ENCODE peak calls at places on chromosomes 2 and 18, in four cellular contexts. F, W, V and O are unnamed samples. For H3K27me3, the result is how much of the 10 kb centered on the place peaks cover.

GRCh38 chr2:42342061-42342794 is 18.8 kb downstream of the COX7A2L start:
- DNase-seq in F (no peak), W (peak), V (no peak), O (peak)

GRCh38 chr2:118670281-118670680 is 177.2 kb downstream of the EN1 start:
- DNase-seq in F (no peak), W (no peak), V (no peak), O (no peak)

GRCh38 chr2:219384872-219385271 is 2.8 kb downstream of the DNPEP start:
- DNase-seq in F (peak), W (peak), V (no peak), O (no peak)

GRCh38 chr2:54572262-54572635 is 116.1 kb downstream of the SPTBN1 start:
- DNase-seq in F (no peak), W (peak), V (no peak), O (peak)

GRCh38 chr2:150282821-150283309 is 204.6 kb downstream of the RND3 start:
- DNase-seq in F (no peak), W (peak), V (no peak), O (no peak)

GRCh38 chr18:70047931-70048603 is 100.4 kb upstream of the CD226 start:
- DNase-seq in F (no peak), W (peak), V (no peak), O (no peak)

GRCh38 chr2:201116959-201117734 is 1.2 kb downstream of the CFLAR start:
- DNase-seq in F (no peak), W (peak), V (no peak), O (no peak)

GRCh38 chr2:173077506-173078177 is 2.0 kb downstream of the MAP3K20 start:
- DNase-seq in F (no peak), W (peak), V (no peak), O (no peak)

GRCh38 chr2:178417916-178418315 is 33.1 kb downstream of the PRKRA start:
- DNase-seq in F (no peak), W (no peak), V (no peak), O (no peak)

GRCh38 chr2:29323961-29324360 is 208.7 kb downstream of the CLIP4 start:
- DNase-seq in F (no peak), W (no peak), V (no peak), O (no peak)

GRCh38 chr2:9887513-9887912 is 44.2 kb downstream of the TAF1B start:
- DNase-seq in F (no peak), W (no peak), V (no peak), O (no peak)

GRCh38 chr18:79749251-79750191 is 48.2 kb upstream of the KCNG2 start:
- DNase-seq in F (peak), W (peak), V (peak), O (no peak)

GRCh38 chr2:38409136-38409903 is 32.2 kb upstream of the ATL2 start:
- DNase-seq in F (peak), W (peak), V (no peak), O (no peak)

GRCh38 chr18:78522507-78522906 is 457.1 kb upstream of the SALL3 start:
- DNase-seq in F (no peak), W (no peak), V (no peak), O (no peak)

GRCh38 chr2:43224131-43224570 is 2.3 kb downstream of the ZFP36L2 start:
- DNase-seq in F (peak), W (peak), V (peak), O (no peak)

GRCh38 chr18:25832008-25832604 is 258.3 kb downstream of the SS18 start:
- DNase-seq in F (peak), W (peak), V (peak), O (no peak)

GRCh38 chr2:26175716-26176615 is 3.1 kb downstream of the GAREM2 start:
- DNase-seq in F (no peak), W (no peak), V (peak), O (no peak)

GRCh38 chr2:156229724-156230362 is 102.7 kb downstream of the NR4A2 start:
- DNase-seq in F (no peak), W (no peak), V (no peak), O (no peak)

GRCh38 chr2:231189571-231190495 is 8.6 kb upstream of the ARMC9 start:
- DNase-seq in F (peak), W (peak), V (no peak), O (no peak)

GRCh38 chr2:26472821-26473655 is 4.9 kb downstream of the OTOF start:
- DNase-seq in F (no peak), W (no peak), V (no peak), O (no peak)

GRCh38 chr18:3321133-3321812 is 59.3 kb downstream of the MYL12B start:
- DNase-seq in F (no peak), W (peak), V (no peak), O (peak)

GRCh38 chr18:22088976-22089375 is 80.4 kb upstream of the GATA6 start:
- DNase-seq in F (no peak), W (no peak), V (no peak), O (no peak)

GRCh38 chr18:22091341-22091740 is 78.0 kb upstream of the GATA6 start:
- DNase-seq in F (no peak), W (no peak), V (no peak), O (no peak)

GRCh38 chr18:22088029-22088428 is 81.4 kb upstream of the GATA6 start:
- DNase-seq in F (peak), W (no peak), V (no peak), O (no peak)

GRCh38 chr18:22084547-22084946 is 84.8 kb upstream of the GATA6 start:
- DNase-seq in F (no peak), W (no peak), V (no peak), O (peak)

GRCh38 chr18:22086973-22087372 is 82.4 kb upstream of the GATA6 start:
- DNase-seq in F (no peak), W (no peak), V (no peak), O (no peak)
- H3K4me3 ChIP-seq in F (no peak), W (no peak), V (no peak), O (no peak)

GRCh38 chr2:101614127-101614759 is 83.3 kb upstream of the MAP4K4 start:
- DNase-seq in F (no peak), W (no peak), V (no peak), O (no peak)

GRCh38 chr2:101616411-101616810 is 81.1 kb upstream of the MAP4K4 start:
- DNase-seq in F (no peak), W (peak), V (no peak), O (no peak)

GRCh38 chr2:101612019-101612418 is 85.5 kb upstream of the MAP4K4 start:
- DNase-seq in F (no peak), W (no peak), V (no peak), O (no peak)

GRCh38 chr2:101610750-101611315 is 86.7 kb upstream of the MAP4K4 start:
- DNase-seq in F (no peak), W (no peak), V (no peak), O (no peak)

GRCh38 chr2:101613073-101613704 is 84.3 kb upstream of the MAP4K4 start:
- DNase-seq in F (no peak), W (no peak), V (peak), O (no peak)
- TF ChIP-seq CTCF in F (no peak), W (no peak), V (no peak), O (no peak)

GRCh38 chr2:16397681-16398475 is 267.8 kb downstream of the CYRIA start:
- DNase-seq in F (no peak), W (no peak), V (no peak), O (no peak)
- H3K27me3 ChIP-seq in F (under half), W (under half), V (under half), O (under half)

GRCh38 chr2:71067567-71068217 is 756 bp upstream of the NAGK start:
- DNase-seq in F (peak), W (peak), V (peak), O (no peak)

GRCh38 chr2:71066856-71067255 is 1.6 kb upstream of the NAGK start:
- DNase-seq in F (no peak), W (no peak), V (no peak), O (no peak)

GRCh38 chr2:71064110-71064611 is 4.3 kb upstream of the NAGK start:
- DNase-seq in F (no peak), W (no peak), V (no peak), O (no peak)

GRCh38 chr2:71063216-71063615 is 5.2 kb upstream of the NAGK start:
- DNase-seq in F (no peak), W (no peak), V (no peak), O (no peak)

GRCh38 chr2:71064754-71065621 is 3.5 kb upstream of the NAGK start:
- DNase-seq in F (no peak), W (peak), V (no peak), O (no peak)
- H3K4me3 ChIP-seq in F (no peak), W (no peak), V (no peak), O (no peak)